ENCODE peak calls at places on chromosomes 6 and 20, in four cellular contexts. One of them, this sample, is unnamed.

GRCh38 chr20:37531856-37532255 is 4.2 kb upstream of the BLCAP start:
- DNase-seq in AG04450: no peak
- DNase-seq in CD8-positive, alpha-beta memory T cell: no peak
- DNase-seq in SHP77: no peak
- DNase-seq in this sample: no peak

GRCh38 chr6:125104425-125104824 is 49.1 kb upstream of the TPD52L1 start:
- DNase-seq in AG04450: peak; percentile 38
- DNase-seq in CD8-positive, alpha-beta memory T cell: no peak
- DNase-seq in SHP77: peak; percentile 21
- DNase-seq in this sample: no peak

GRCh38 chr20:22180244-22180643 is 404.1 kb downstream of the FOXA2 start:
- DNase-seq in AG04450: no peak
- DNase-seq in CD8-positive, alpha-beta memory T cell: no peak
- DNase-seq in SHP77: no peak
- DNase-seq in this sample: no peak

GRCh38 chr6:56902551-56903464 is 52.1 kb upstream of the BEND6 start:
- DNase-seq in AG04450: peak; percentile 59
- DNase-seq in CD8-positive, alpha-beta memory T cell: no peak
- DNase-seq in SHP77: peak; percentile 60
- DNase-seq in this sample: no peak

GRCh38 chr20:33909331-33909921 is 84.3 kb upstream of the RALY start:
- DNase-seq in AG04450: peak; percentile 84
- DNase-seq in CD8-positive, alpha-beta memory T cell: no peak
- DNase-seq in SHP77: no peak
- DNase-seq in this sample: no peak

GRCh38 chr6:166473886-166474596 is 91.3 kb upstream of the MPC1 start:
- DNase-seq in AG04450: no peak
- DNase-seq in CD8-positive, alpha-beta memory T cell: no peak
- DNase-seq in SHP77: no peak
- DNase-seq in this sample: no peak

GRCh38 chr6:119314894-119315272 is 34.7 kb downstream of the MAN1A1 start:
- DNase-seq in AG04450: no peak
- DNase-seq in CD8-positive, alpha-beta memory T cell: no peak
- DNase-seq in SHP77: no peak
- DNase-seq in this sample: no peak

GRCh38 chr6:111676383-111676782 is 70.7 kb upstream of the TRAF3IP2 start:
- DNase-seq in AG04450: no peak
- DNase-seq in CD8-positive, alpha-beta memory T cell: no peak
- DNase-seq in SHP77: no peak
- DNase-seq in this sample: no peak

GRCh38 chr20:5119435-5120188 is at the start of gene PCNA:
- DNase-seq in AG04450: peak; percentile 93
- DNase-seq in CD8-positive, alpha-beta memory T cell: peak; percentile 91
- DNase-seq in SHP77: peak; percentile 99
- DNase-seq in this sample: peak; percentile 91

GRCh38 chr6:166325383-166326042 is 16.8 kb downstream of the SFT2D1 start:
- DNase-seq in AG04450: no peak
- DNase-seq in CD8-positive, alpha-beta memory T cell: no peak
- DNase-seq in SHP77: no peak
- DNase-seq in this sample: no peak

GRCh38 chr6:168648240-168648639 is 207.3 kb downstream of the SMOC2 start:
- DNase-seq in AG04450: no peak
- DNase-seq in CD8-positive, alpha-beta memory T cell: no peak
- DNase-seq in SHP77: no peak
- DNase-seq in this sample: no peak

GRCh38 chr6:154619183-154619582 is 108.7 kb upstream of the CNKSR3 start:
- DNase-seq in AG04450: no peak
- DNase-seq in CD8-positive, alpha-beta memory T cell: no peak
- DNase-seq in SHP77: no peak
- DNase-seq in this sample: no peak

GRCh38 chr6:5302220-5302946 is 41.1 kb downstream of the FARS2 start:
- DNase-seq in AG04450: no peak
- DNase-seq in CD8-positive, alpha-beta memory T cell: peak; percentile 9
- DNase-seq in SHP77: no peak
- DNase-seq in this sample: no peak

GRCh38 chr6:41648921-41649320 is 10.7 kb downstream of the MDFI start:
- DNase-seq in AG04450: no peak
- DNase-seq in CD8-positive, alpha-beta memory T cell: no peak
- DNase-seq in SHP77: no peak
- DNase-seq in this sample: no peak

GRCh38 chr6:111870054-111870750 is 3.0 kb downstream of the FYN start:
- DNase-seq in AG04450: no peak
- DNase-seq in CD8-positive, alpha-beta memory T cell: no peak
- DNase-seq in SHP77: no peak
- DNase-seq in this sample: no peak

GRCh38 chr6:75285156-75285639 is 606 bp upstream of the TMEM30A start:
- DNase-seq in AG04450: no peak
- DNase-seq in CD8-positive, alpha-beta memory T cell: no peak
- DNase-seq in SHP77: no peak
- DNase-seq in this sample: no peak

GRCh38 chr20:34791289-34792020 is 34.0 kb downstream of the NCOA6 start:
- DNase-seq in AG04450: peak; percentile 10
- DNase-seq in CD8-positive, alpha-beta memory T cell: no peak
- DNase-seq in SHP77: no peak
- DNase-seq in this sample: no peak

GRCh38 chr20:9180480-9181257 is 111.8 kb downstream of the PLCB4 start:
- DNase-seq in AG04450: no peak
- DNase-seq in CD8-positive, alpha-beta memory T cell: no peak
- DNase-seq in SHP77: no peak
- DNase-seq in this sample: no peak

GRCh38 chr6:34795836-34796425 is 4.0 kb downstream of the BLTP3A start:
- DNase-seq in AG04450: no peak
- DNase-seq in CD8-positive, alpha-beta memory T cell: no peak
- DNase-seq in SHP77: no peak
- DNase-seq in this sample: no peak

GRCh38 chr20:44965651-44966029 is 672 bp upstream of the STK4 start:
- DNase-seq in AG04450: no peak
- DNase-seq in CD8-positive, alpha-beta memory T cell: no peak
- DNase-seq in SHP77: no peak
- DNase-seq in this sample: no peak

GRCh38 chr6:170137176-170137891 is 153.5 kb downstream of the DLL1 start:
- DNase-seq in AG04450: no peak
- DNase-seq in CD8-positive, alpha-beta memory T cell: no peak
- DNase-seq in SHP77: no peak
- DNase-seq in this sample: no peak

GRCh38 chr20:58818585-58819285 is 32.0 kb downstream of the GNAS-AS1 start:
- DNase-seq in AG04450: peak; percentile 42
- DNase-seq in CD8-positive, alpha-beta memory T cell: no peak
- DNase-seq in SHP77: no peak
- DNase-seq in this sample: no peak

GRCh38 chr6:37799263-37799644 is 20.3 kb upstream of the ZFAND3 start:
- DNase-seq in AG04450: no peak
- DNase-seq in CD8-positive, alpha-beta memory T cell: no peak
- DNase-seq in SHP77: no peak
- DNase-seq in this sample: no peak

GRCh38 chr6:170086639-170087420 is 204.0 kb downstream of the DLL1 start:
- DNase-seq in AG04450: no peak
- DNase-seq in CD8-positive, alpha-beta memory T cell: no peak
- DNase-seq in SHP77: no peak
- DNase-seq in this sample: no peak

GRCh38 chr6:12801141-12801540 is 84.6 kb downstream of the PHACTR1 start:
- DNase-seq in AG04450: no peak
- DNase-seq in CD8-positive, alpha-beta memory T cell: no peak
- DNase-seq in SHP77: no peak
- DNase-seq in this sample: no peak

This sample was measured in effector memory CD4-positive, alpha-beta T cell.